ENCODE peak calls at places on chromosomes 1 and 21, in five cellular contexts. B, O, U, K and H are unnamed samples.

GRCh38 chr1:17948594-17948993 is 159.0 kb upstream of the IGSF21 start:
- DNase-seq in O (no peak), K (no peak), B (no peak), U (no peak), H (no peak)

GRCh38 chr1:235275836-235276235 is 52.1 kb downstream of the ARID4B start:
- DNase-seq in O (no peak), U (no peak), K (no peak), B (no peak), H (peak)

GRCh38 chr1:96842215-96842614 is 120.6 kb downstream of the PTBP2 start:
- DNase-seq in U (peak), K (no peak), O (no peak), B (peak), H (peak)

GRCh38 chr1:210653771-210654170 is 325.1 kb downstream of the HHAT start:
- DNase-seq in K (no peak), U (peak), B (peak), O (no peak), H (peak)

GRCh38 chr1:57404914-57405313 is 18.9 kb downstream of the DAB1 start:
- DNase-seq in B (no peak), O (no peak), U (no peak), K (no peak), H (no peak)

GRCh38 chr1:44318097-44319088 is 36.7 kb downstream of the ERI3 start:
- DNase-seq in U (peak), K (peak), B (no peak), O (peak), H (peak)

GRCh38 chr21:27290020-27290419 is 323.1 kb upstream of the ADAMTS5 start:
- DNase-seq in O (no peak), B (no peak), U (no peak), K (no peak), H (no peak)

GRCh38 chr1:224333939-224334701 is 4.1 kb upstream of the NVL start:
- DNase-seq in B (no peak), U (peak), K (no peak), O (no peak), H (peak)

GRCh38 chr1:30903343-30904034 is 5.1 kb downstream of the SDC3 start:
- DNase-seq in B (no peak), U (peak), O (no peak), K (no peak), H (no peak)

GRCh38 chr1:44151332-44151731 is 9.9 kb upstream of the KLF18 start:
- DNase-seq in K (no peak), O (no peak), B (no peak), U (no peak), H (no peak)

GRCh38 chr1:15799004-15799867 is 8.2 kb downstream of the UQCRHL start:
- DNase-seq in B (peak), O (peak), K (no peak), U (peak), H (no peak)

GRCh38 chr1:208083715-208084085 is 160.5 kb downstream of the PLXNA2 start:
- DNase-seq in K (no peak), O (no peak), B (no peak), U (no peak), H (no peak)

GRCh38 chr1:68464891-68465290 is 15.1 kb upstream of the RPE65 start:
- DNase-seq in U (no peak), O (no peak), K (no peak), B (no peak), H (no peak)

GRCh38 chr1:244102051-244102450 is 51.0 kb downstream of the ZBTB18 start:
- DNase-seq in B (no peak), O (no peak), K (no peak), U (no peak), H (no peak)